ENCODE peak calls at places on chromosomes 1 and 21, in eight cellular contexts. One of them, this sample, is unnamed.

GRCh38 chr1:41918450-41919043 is at the start of gene HIVEP3:
- DNase-seq in neuronal stem cell: peak
- DNase-seq in colonic mucosa: no peak
- DNase-seq in lung: no peak
- DNase-seq in endodermal cell: no peak
- DNase-seq in CD8-positive, alpha-beta memory T cell: no peak
- DNase-seq in substantia nigra: peak
- DNase-seq in left ventricle myocardium inferior: no peak
- DNase-seq in this sample: no peak

GRCh38 chr21:37463083-37463780 is 96.7 kb downstream of the DYRK1A start:
- DNase-seq in neuronal stem cell: no peak
- DNase-seq in colonic mucosa: no peak
- DNase-seq in lung: no peak
- DNase-seq in endodermal cell: peak
- DNase-seq in CD8-positive, alpha-beta memory T cell: no peak
- DNase-seq in substantia nigra: no peak
- DNase-seq in left ventricle myocardium inferior: no peak
- DNase-seq in this sample: no peak

GRCh38 chr1:19128965-19129514 is 81.0 kb downstream of the UBR4 start:
- DNase-seq in neuronal stem cell: no peak
- DNase-seq in colonic mucosa: no peak
- DNase-seq in lung: no peak
- DNase-seq in endodermal cell: peak
- DNase-seq in CD8-positive, alpha-beta memory T cell: no peak
- DNase-seq in substantia nigra: no peak
- DNase-seq in left ventricle myocardium inferior: no peak
- DNase-seq in this sample: no peak

GRCh38 chr1:235442788-235443429 is 61.3 kb downstream of the B3GALNT2 start:
- DNase-seq in neuronal stem cell: no peak
- DNase-seq in colonic mucosa: no peak
- DNase-seq in lung: no peak
- DNase-seq in endodermal cell: no peak
- DNase-seq in CD8-positive, alpha-beta memory T cell: no peak
- DNase-seq in substantia nigra: no peak
- DNase-seq in left ventricle myocardium inferior: no peak
- DNase-seq in this sample: no peak

GRCh38 chr1:24705260-24706073 is 39.8 kb upstream of the CLIC4 start:
- DNase-seq in neuronal stem cell: peak
- DNase-seq in colonic mucosa: peak
- DNase-seq in lung: peak
- DNase-seq in endodermal cell: peak
- DNase-seq in CD8-positive, alpha-beta memory T cell: no peak
- DNase-seq in substantia nigra: peak
- DNase-seq in left ventricle myocardium inferior: peak
- DNase-seq in this sample: peak

GRCh38 chr1:200493344-200493743 is 83.5 kb upstream of the ZNF281 start:
- DNase-seq in neuronal stem cell: no peak
- DNase-seq in colonic mucosa: no peak
- DNase-seq in lung: no peak
- DNase-seq in endodermal cell: no peak
- DNase-seq in CD8-positive, alpha-beta memory T cell: no peak
- DNase-seq in substantia nigra: no peak
- DNase-seq in left ventricle myocardium inferior: no peak
- DNase-seq in this sample: no peak

GRCh38 chr1:109391626-109392025 is 6.1 kb downstream of the SORT1 start:
- DNase-seq in neuronal stem cell: no peak
- DNase-seq in colonic mucosa: no peak
- DNase-seq in lung: no peak
- DNase-seq in endodermal cell: no peak
- DNase-seq in CD8-positive, alpha-beta memory T cell: no peak
- DNase-seq in substantia nigra: no peak
- DNase-seq in left ventricle myocardium inferior: no peak
- DNase-seq in this sample: no peak

GRCh38 chr21:29697555-29698193 is 242.1 kb downstream of the GRIK1 start:
- DNase-seq in neuronal stem cell: no peak
- DNase-seq in colonic mucosa: no peak
- DNase-seq in lung: no peak
- DNase-seq in endodermal cell: no peak
- DNase-seq in CD8-positive, alpha-beta memory T cell: no peak
- DNase-seq in substantia nigra: no peak
- DNase-seq in left ventricle myocardium inferior: no peak
- DNase-seq in this sample: no peak

GRCh38 chr1:34591751-34592629 is 162.9 kb upstream of the GJB5 start:
- DNase-seq in neuronal stem cell: no peak
- DNase-seq in colonic mucosa: no peak
- DNase-seq in lung: no peak
- DNase-seq in endodermal cell: no peak
- DNase-seq in CD8-positive, alpha-beta memory T cell: no peak
- DNase-seq in substantia nigra: no peak
- DNase-seq in left ventricle myocardium inferior: no peak
- DNase-seq in this sample: no peak

GRCh38 chr1:201582261-201582951 is 43.5 kb downstream of the NAV1 start:
- DNase-seq in neuronal stem cell: no peak
- DNase-seq in colonic mucosa: no peak
- DNase-seq in lung: no peak
- DNase-seq in endodermal cell: peak
- DNase-seq in CD8-positive, alpha-beta memory T cell: no peak
- DNase-seq in substantia nigra: no peak
- DNase-seq in left ventricle myocardium inferior: no peak
- DNase-seq in this sample: no peak

GRCh38 chr1:112929979-112930378 is 26.0 kb downstream of the SLC16A1 start:
- DNase-seq in neuronal stem cell: no peak
- DNase-seq in colonic mucosa: no peak
- DNase-seq in lung: no peak
- DNase-seq in endodermal cell: no peak
- DNase-seq in CD8-positive, alpha-beta memory T cell: no peak
- DNase-seq in substantia nigra: no peak
- DNase-seq in left ventricle myocardium inferior: no peak
- DNase-seq in this sample: no peak

GRCh38 chr1:85321237-85321964 is 45.0 kb upstream of the BCL10 start:
- DNase-seq in neuronal stem cell: no peak
- DNase-seq in colonic mucosa: no peak
- DNase-seq in lung: no peak
- DNase-seq in endodermal cell: no peak
- DNase-seq in CD8-positive, alpha-beta memory T cell: no peak
- DNase-seq in substantia nigra: no peak
- DNase-seq in left ventricle myocardium inferior: no peak
- DNase-seq in this sample: no peak

GRCh38 chr1:34418166-34418565 is 241.5 kb downstream of the C1orf94 start:
- DNase-seq in neuronal stem cell: no peak
- DNase-seq in colonic mucosa: no peak
- DNase-seq in lung: no peak
- DNase-seq in endodermal cell: no peak
- DNase-seq in CD8-positive, alpha-beta memory T cell: no peak
- DNase-seq in substantia nigra: no peak
- DNase-seq in left ventricle myocardium inferior: no peak
- DNase-seq in this sample: no peak

GRCh38 chr1:1170891-1171550 is 2.7 kb upstream of the TTLL10 start:
- DNase-seq in neuronal stem cell: no peak
- DNase-seq in colonic mucosa: peak
- DNase-seq in lung: no peak
- DNase-seq in endodermal cell: no peak
- DNase-seq in CD8-positive, alpha-beta memory T cell: no peak
- DNase-seq in substantia nigra: no peak
- DNase-seq in left ventricle myocardium inferior: no peak
- DNase-seq in this sample: no peak

DNA sequence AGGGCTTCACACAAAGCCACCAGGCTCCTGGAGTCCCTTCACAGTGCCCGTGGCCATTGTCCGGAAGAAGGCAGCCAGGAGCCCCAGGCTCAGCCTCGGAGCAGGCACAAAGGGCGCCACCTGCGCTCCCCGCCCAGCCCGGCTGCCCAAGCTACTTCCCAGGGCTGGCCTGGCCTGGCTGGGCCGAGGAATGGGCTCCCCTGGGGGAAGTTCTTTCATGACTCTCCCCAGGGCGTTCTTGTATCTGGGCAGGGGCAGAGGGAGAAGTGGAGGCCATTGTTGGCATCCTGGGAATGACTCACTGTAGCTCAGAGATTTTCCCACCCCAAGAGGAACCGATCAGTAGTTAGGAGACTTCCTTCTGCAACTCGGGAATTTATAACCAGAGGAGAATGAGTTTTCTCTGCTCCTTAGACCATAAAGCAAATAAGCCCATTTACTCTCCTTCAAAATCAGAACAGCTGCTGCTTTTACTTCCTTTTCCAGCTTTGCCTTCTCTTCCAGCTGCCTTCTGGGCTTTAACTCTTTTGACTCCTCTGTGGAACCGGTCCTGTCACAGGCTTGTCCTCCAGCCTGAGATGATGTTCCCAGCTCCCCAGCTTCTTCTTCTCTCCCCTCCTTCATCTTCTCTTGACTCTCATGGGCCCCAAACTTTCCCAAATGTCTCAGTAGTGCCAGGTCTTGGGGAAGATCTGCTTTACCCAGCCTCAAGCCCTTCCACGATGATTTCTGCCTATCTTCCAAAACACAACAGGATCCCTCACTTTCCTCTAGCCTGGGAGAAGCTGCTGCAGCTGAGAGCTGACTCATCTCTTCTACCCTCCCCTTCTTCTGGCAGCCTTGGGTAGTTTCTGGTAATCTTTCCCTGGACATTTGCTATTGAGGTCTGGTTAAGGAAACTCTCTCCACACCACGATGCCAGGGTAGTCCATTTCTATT is 118.7 kb upstream of the CD34 start:
- DNase-seq in neuronal stem cell: no peak
- DNase-seq in colonic mucosa: peak
- DNase-seq in lung: no peak
- DNase-seq in endodermal cell: no peak
- DNase-seq in CD8-positive, alpha-beta memory T cell: no peak
- DNase-seq in substantia nigra: no peak
- DNase-seq in left ventricle myocardium inferior: no peak
- DNase-seq in this sample: no peak
- H3K27ac ChIP-seq in neuronal stem cell: no peak
- H3K27ac ChIP-seq in colonic mucosa: peak
- H3K27ac ChIP-seq in lung: peak
- H3K27ac ChIP-seq in endodermal cell: no peak
- H3K27ac ChIP-seq in CD8-positive, alpha-beta memory T cell: no peak
- H3K27ac ChIP-seq in substantia nigra: no peak
- H3K27ac ChIP-seq in left ventricle myocardium inferior: peak
- H3K27ac ChIP-seq in this sample: no peak

GRCh38 chr1:5897281-5897680 is 94.9 kb downstream of the NPHP4 start:
- DNase-seq in neuronal stem cell: peak
- DNase-seq in colonic mucosa: no peak
- DNase-seq in lung: no peak
- DNase-seq in endodermal cell: peak
- DNase-seq in CD8-positive, alpha-beta memory T cell: no peak
- DNase-seq in substantia nigra: no peak
- DNase-seq in left ventricle myocardium inferior: no peak
- DNase-seq in this sample: no peak

GRCh38 chr1:5895446-5896406 is 96.5 kb downstream of the NPHP4 start:
- DNase-seq in neuronal stem cell: no peak
- DNase-seq in colonic mucosa: no peak
- DNase-seq in lung: no peak
- DNase-seq in endodermal cell: no peak
- DNase-seq in CD8-positive, alpha-beta memory T cell: no peak
- DNase-seq in substantia nigra: no peak
- DNase-seq in left ventricle myocardium inferior: no peak
- DNase-seq in this sample: no peak

GRCh38 chr1:5898266-5898665 is 94.0 kb downstream of the NPHP4 start:
- DNase-seq in neuronal stem cell: no peak
- DNase-seq in colonic mucosa: no peak
- DNase-seq in lung: no peak
- DNase-seq in endodermal cell: no peak
- DNase-seq in CD8-positive, alpha-beta memory T cell: no peak
- DNase-seq in substantia nigra: no peak
- DNase-seq in left ventricle myocardium inferior: no peak
- DNase-seq in this sample: no peak

GRCh38 chr1:5892370-5892769 is 99.9 kb downstream of the NPHP4 start:
- DNase-seq in neuronal stem cell: no peak
- DNase-seq in colonic mucosa: no peak
- DNase-seq in lung: no peak
- DNase-seq in endodermal cell: no peak
- DNase-seq in CD8-positive, alpha-beta memory T cell: no peak
- DNase-seq in substantia nigra: no peak
- DNase-seq in left ventricle myocardium inferior: no peak
- DNase-seq in this sample: no peak

DNA sequence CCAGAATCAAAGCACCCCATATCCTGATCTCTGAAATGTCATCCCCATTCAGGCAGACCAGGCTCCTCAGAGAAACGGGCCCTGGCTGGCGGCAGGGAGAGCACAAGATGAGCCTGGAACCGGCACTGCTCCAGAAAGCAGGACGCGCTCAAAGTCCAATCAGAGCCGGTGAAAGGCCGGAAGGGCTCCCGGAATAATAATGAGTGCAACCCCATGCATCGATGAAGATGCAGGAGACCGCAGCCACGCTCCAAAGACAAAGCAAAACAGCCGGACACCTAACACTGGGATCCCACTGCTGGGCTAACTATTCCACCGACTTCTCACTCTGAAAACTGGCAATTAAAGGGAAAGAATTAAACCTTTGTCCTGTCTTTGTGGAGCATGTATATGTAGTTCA is 95.5 kb downstream of the NPHP4 start:
- DNase-seq in neuronal stem cell: peak
- DNase-seq in colonic mucosa: no peak
- DNase-seq in lung: no peak
- DNase-seq in endodermal cell: peak
- DNase-seq in CD8-positive, alpha-beta memory T cell: no peak
- DNase-seq in substantia nigra: peak
- DNase-seq in left ventricle myocardium inferior: no peak
- DNase-seq in this sample: no peak
- H3K27ac ChIP-seq in neuronal stem cell: no peak
- H3K27ac ChIP-seq in colonic mucosa: no peak
- H3K27ac ChIP-seq in lung: no peak
- H3K27ac ChIP-seq in endodermal cell: peak
- H3K27ac ChIP-seq in CD8-positive, alpha-beta memory T cell: no peak
- H3K27ac ChIP-seq in substantia nigra: peak
- H3K27ac ChIP-seq in left ventricle myocardium inferior: no peak
- H3K27ac ChIP-seq in this sample: no peak

DNA sequence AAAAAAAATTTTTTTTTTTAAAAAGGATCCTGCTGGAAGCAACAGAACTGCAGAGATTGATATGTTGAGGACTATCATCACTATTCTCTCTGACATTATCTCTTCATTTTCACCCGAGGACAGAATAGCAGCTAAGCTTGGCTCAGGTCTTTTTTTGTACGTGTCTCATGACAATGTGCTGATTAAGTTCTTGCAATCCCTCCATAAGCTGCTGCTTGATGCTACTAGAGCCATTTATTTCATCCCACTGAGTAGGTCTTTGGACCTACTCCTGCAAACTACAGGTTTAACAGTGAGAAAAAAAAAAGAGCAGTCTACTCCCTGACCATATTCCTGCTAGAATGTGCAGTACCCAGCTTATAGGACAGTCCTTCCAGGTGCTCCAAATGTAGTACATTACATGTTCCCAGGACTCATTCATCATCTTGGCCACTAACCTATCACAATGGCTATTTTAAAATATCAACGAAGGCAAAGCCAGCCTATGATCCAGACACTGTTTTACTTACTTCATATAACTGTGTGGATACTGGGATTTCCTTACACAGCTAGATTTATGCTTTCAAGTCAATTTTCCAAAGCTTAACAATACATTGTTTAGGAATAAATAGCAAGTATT is 54.1 kb downstream of the ARHGAP29 start:
- DNase-seq in neuronal stem cell: no peak
- DNase-seq in colonic mucosa: no peak
- DNase-seq in lung: no peak
- DNase-seq in endodermal cell: no peak
- DNase-seq in CD8-positive, alpha-beta memory T cell: no peak
- DNase-seq in substantia nigra: no peak
- DNase-seq in left ventricle myocardium inferior: no peak
- DNase-seq in this sample: no peak
- H3K27ac ChIP-seq in neuronal stem cell: no peak
- H3K27ac ChIP-seq in colonic mucosa: no peak
- H3K27ac ChIP-seq in lung: no peak
- H3K27ac ChIP-seq in endodermal cell: no peak
- H3K27ac ChIP-seq in CD8-positive, alpha-beta memory T cell: no peak
- H3K27ac ChIP-seq in substantia nigra: no peak
- H3K27ac ChIP-seq in left ventricle myocardium inferior: peak
- H3K27ac ChIP-seq in this sample: no peak

GRCh38 chr21:43329361-43330269 is 97.3 kb downstream of the SIK1 start:
- DNase-seq in neuronal stem cell: no peak
- DNase-seq in colonic mucosa: no peak
- DNase-seq in lung: no peak
- DNase-seq in endodermal cell: no peak
- DNase-seq in CD8-positive, alpha-beta memory T cell: no peak
- DNase-seq in substantia nigra: no peak
- DNase-seq in left ventricle myocardium inferior: no peak
- DNase-seq in this sample: no peak
- H3K27ac ChIP-seq in neuronal stem cell: no peak
- H3K27ac ChIP-seq in colonic mucosa: no peak
- H3K27ac ChIP-seq in lung: no peak
- H3K27ac ChIP-seq in endodermal cell: peak
- H3K27ac ChIP-seq in CD8-positive, alpha-beta memory T cell: no peak
- H3K27ac ChIP-seq in substantia nigra: no peak
- H3K27ac ChIP-seq in left ventricle myocardium inferior: no peak
- H3K27ac ChIP-seq in this sample: no peak